ENCODE peak calls at places on chromosomes 11 and 22, in six cellular contexts. X, Y, B, U, K and A are unnamed samples.

GRCh38 chr22:21443057-21443734 is 24.0 kb upstream of the TMEM191C start:
- DNase-seq in X (no peak), U (no peak), B (no peak), Y (no peak), K (no peak), A (no peak)

GRCh38 chr22:46537946-46538815 is 761 bp upstream of the CELSR1 start:
- DNase-seq in B (peak), K (no peak), Y (no peak), X (no peak), U (no peak), A (no peak)

GRCh38 chr11:12263141-12263693 is 114.2 kb upstream of the PARVA start:
- DNase-seq in K (no peak), B (no peak), Y (no peak), U (no peak), X (no peak), A (no peak)

GRCh38 chr22:44659140-44659539 is 42.9 kb upstream of the PRR5 start:
- DNase-seq in Y (peak), K (no peak), B (no peak), U (no peak), X (peak), A (no peak)

GRCh38 chr22:44782286-44782830 is 30.0 kb downstream of the ARHGAP8 start:
- DNase-seq in K (no peak), Y (peak), X (no peak), U (no peak), B (no peak), A (no peak)

GRCh38 chr22:38411016-38411415 is 44.0 kb downstream of the KCNJ4 start:
- DNase-seq in X (no peak), K (no peak), Y (no peak), U (no peak), B (no peak), A (no peak)

GRCh38 chr11:110979696-110980095 is 265.8 kb upstream of the POU2AF2 start:
- DNase-seq in X (no peak), K (no peak), Y (no peak), B (no peak), U (no peak), A (no peak)

GRCh38 chr11:33507967-33508366 is 192.7 kb downstream of the C11orf91 start:
- DNase-seq in K (peak), Y (no peak), B (no peak), X (peak), U (no peak), A (no peak)

GRCh38 chr22:40043086-40043485 is 48.3 kb downstream of the FAM83F start:
- DNase-seq in U (no peak), B (no peak), Y (no peak), X (no peak), K (peak), A (no peak)

GRCh38 chr11:12482839-12483238 is 105.5 kb downstream of the PARVA start:
- DNase-seq in B (no peak), Y (no peak), X (no peak), K (no peak), U (no peak), A (no peak)

GRCh38 chr11:115993613-115994012 is 489.4 kb upstream of the CADM1 start:
- DNase-seq in U (no peak), Y (no peak), B (no peak), K (no peak), X (no peak), A (no peak)

GRCh38 chr11:64317961-64318693 is at the start of gene PRDX5:
- DNase-seq in U (peak), B (peak), X (peak), Y (peak), K (peak), A (peak)

GRCh38 chr22:21755855-21756284 is 20.3 kb upstream of the YPEL1 start:
- DNase-seq in U (peak), K (peak), Y (no peak), X (peak), B (no peak), A (peak)

GRCh38 chr11:19660076-19660475 is 52.6 kb upstream of the NAV2 start:
- DNase-seq in B (no peak), U (peak), X (peak), K (no peak), Y (no peak), A (peak)

GRCh38 chr11:23840872-23841271 is 656.0 kb upstream of the LUZP2 start:
- DNase-seq in K (no peak), B (no peak), Y (no peak), U (no peak), X (no peak), A (no peak)

GRCh38 chr22:27299181-27300085 is 502.1 kb downstream of the MN1 start:
- DNase-seq in K (no peak), B (no peak), Y (peak), U (peak), X (no peak), A (no peak)

GRCh38 chr11:7826316-7826715 is 29.6 kb upstream of the OR5P2 start:
- DNase-seq in U (no peak), K (no peak), B (no peak), Y (no peak), X (no peak), A (no peak)

GRCh38 chr11:71252434-71252781 is at the start of gene SHANK2:
- DNase-seq in K (no peak), X (no peak), Y (no peak), U (no peak), B (peak), A (no peak)

GRCh38 chr11:125903753-125904659 is at the start of gene DDX25:
- DNase-seq in U (no peak), Y (no peak), X (no peak), K (no peak), B (peak), A (no peak)

GRCh38 chr22:30885591-30885990 is 83.0 kb downstream of the MORC2 start:
- DNase-seq in B (no peak), K (no peak), X (no peak), U (no peak), Y (no peak), A (no peak)

GRCh38 chr22:25167082-25167481 is 32.6 kb upstream of the CRYBB3 start:
- DNase-seq in Y (no peak), K (no peak), X (no peak), B (no peak), U (no peak), A (no peak)

GRCh38 chr22:29345932-29346331 is 30.4 kb upstream of the RASL10A start:
- DNase-seq in K (no peak), X (no peak), U (no peak), Y (no peak), B (no peak), A (no peak)

GRCh38 chr11:47433991-47434786 is 8.0 kb upstream of the PSMC3 start:
- DNase-seq in K (no peak), X (peak), Y (no peak), B (no peak), U (no peak), A (no peak)

GRCh38 chr22:19723165-19723989 is at the start of gene GP1BB:
- DNase-seq in Y (no peak), K (no peak), X (no peak), U (peak), B (no peak), A (no peak)

GRCh38 chr22:29014773-29015172 is 46.9 kb downstream of the C22orf31 start:
- DNase-seq in Y (no peak), X (no peak), U (no peak), B (no peak), K (no peak), A (no peak)

GRCh38 chr11:94198718-94199117 is 70.1 kb downstream of the PANX1 start:
- DNase-seq in K (no peak), U (no peak), Y (no peak), B (no peak), X (no peak), A (no peak)

GRCh38 chr22:46028069-46028991 is 51.4 kb upstream of the WNT7B start:
- DNase-seq in X (no peak), U (no peak), B (no peak), Y (no peak), K (no peak), A (no peak)

GRCh38 chr11:72683782-72684200 is 9.6 kb upstream of the PDE2A start:
- DNase-seq in X (no peak), Y (peak), U (peak), K (no peak), B (peak), A (peak)

GRCh38 chr11:126112547-126112946 is 49.9 kb upstream of the CDON start:
- DNase-seq in X (no peak), B (no peak), Y (peak), U (no peak), K (no peak), A (no peak)

GRCh38 chr11:116579857-116580727 is 192.7 kb downstream of the BUD13 start:
- DNase-seq in B (no peak), Y (no peak), U (no peak), X (no peak), K (no peak), A (no peak)

GRCh38 chr11:66285250-66285947 is 3.5 kb downstream of the YIF1A start:
- DNase-seq in U (no peak), Y (no peak), B (no peak), K (no peak), X (no peak), A (no peak)

GRCh38 chr22:50729391-50730012 is 8.5 kb upstream of the ACR start:
- DNase-seq in U (no peak), B (no peak), X (no peak), K (no peak), Y (no peak), A (no peak)